ENCODE peak calls at places on chromosome 1, in six cellular contexts. Q, N, X, E, U and O are unnamed samples.

GRCh38 chr1:201299968-201300367 is 16.7 kb downstream of the PKP1 start:
- DNase-seq in Q (no peak), N (no peak), E (peak; percentile 4), X (no peak), U (no peak), O (no peak)

GRCh38 chr1:76951185-76951584 is 83.9 kb downstream of the ST6GALNAC5 start:
- DNase-seq in Q (no peak), N (no peak), E (no peak), U (no peak), X (no peak), O (peak; percentile 8)

GRCh38 chr1:8740034-8740449 is 77.4 kb downstream of the RERE start:
- DNase-seq in N (no peak), Q (no peak), E (peak; percentile 98), X (no peak), U (no peak), O (no peak)

GRCh38 chr1:202951437-202951836 is 6.7 kb downstream of the ADIPOR1 start:
- DNase-seq in E (no peak), X (no peak), N (no peak), Q (no peak), U (no peak), O (no peak)

GRCh38 chr1:160421881-160422280 is 21.5 kb downstream of the VANGL2 start:
- DNase-seq in E (no peak), X (no peak), Q (no peak), N (no peak), U (no peak), O (no peak)

GRCh38 chr1:245566952-245567351 is 412.2 kb downstream of the KIF26B start:
- DNase-seq in X (no peak), Q (no peak), E (no peak), U (no peak), N (no peak), O (no peak)

GRCh38 chr1:31753623-31754349 is 10.4 kb downstream of the ADGRB2 start:
- DNase-seq in E (peak; percentile 18), N (no peak), U (no peak), Q (no peak), X (no peak), O (no peak)

GRCh38 chr1:210689741-210690635 is 361.3 kb downstream of the HHAT start:
- DNase-seq in Q (no peak), N (no peak), E (no peak), X (no peak), U (no peak), O (no peak)

GRCh38 chr1:23367451-23367790 is 2.2 kb downstream of the ZNF436 start:
- DNase-seq in E (no peak), N (no peak), Q (no peak), X (no peak), U (no peak), O (no peak)

GRCh38 chr1:23872421-23872820 is 4.3 kb upstream of the FUCA1 start:
- DNase-seq in Q (no peak), N (no peak), X (no peak), U (no peak), E (no peak), O (no peak)

GRCh38 chr1:91036894-91037829 is 15.3 kb upstream of the ZNF644 start:
- DNase-seq in U (no peak), Q (no peak), N (no peak), E (no peak), X (no peak), O (no peak)

GRCh38 chr1:70427976-70428375 is 16.9 kb downstream of the CTH start:
- DNase-seq in X (no peak), U (no peak), N (no peak), E (peak; percentile 39), Q (peak; percentile 62), O (peak; percentile 13)

GRCh38 chr1:232038704-232039103 is 412.1 kb downstream of the DISC1 start:
- DNase-seq in N (no peak), E (no peak), Q (no peak), U (no peak), X (no peak), O (no peak)

GRCh38 chr1:217534566-217534965 is 96.3 kb downstream of the GPATCH2 start:
- DNase-seq in E (no peak), Q (no peak), N (no peak), X (no peak), U (no peak), O (no peak)

GRCh38 chr1:3312894-3313578 is 141.4 kb upstream of the ARHGEF16 start:
- DNase-seq in Q (peak; percentile 95), E (peak; percentile 99), X (no peak), N (peak; percentile 67), U (peak; percentile 77), O (peak; percentile 48)

GRCh38 chr1:15851251-15852035 is 3.9 kb downstream of the SPEN start:
- DNase-seq in X (peak; percentile 39), E (no peak), U (no peak), N (no peak), Q (peak; percentile 39), O (no peak)

GRCh38 chr1:12640237-12640957 is 3.5 kb upstream of the AADACL4 start:
- DNase-seq in U (no peak), Q (peak; percentile 58), N (no peak), X (no peak), E (no peak), O (no peak)

GRCh38 chr1:210418863-210419641 is 90.3 kb downstream of the HHAT start:
- DNase-seq in E (no peak), Q (no peak), U (no peak), X (no peak), N (no peak), O (no peak)

GRCh38 chr1:42923367-42924248 is 35.1 kb downstream of the SLC2A1 start:
- DNase-seq in N (no peak), Q (no peak), X (no peak), U (no peak), E (no peak), O (no peak)

GRCh38 chr1:25658791-25659431 is 42.3 kb downstream of the MAN1C1 start:
- DNase-seq in U (peak; percentile 25), E (no peak), N (no peak), X (no peak), Q (no peak), O (no peak)

GRCh38 chr1:248243204-248243603 is 12.0 kb downstream of the OR2M4 start:
- DNase-seq in U (no peak), E (peak; percentile 3), N (no peak), X (peak; percentile 42), Q (peak; percentile 30), O (peak; percentile 12)

GRCh38 chr1:220123889-220124288 is 30.0 kb downstream of the IARS2 start:
- DNase-seq in X (no peak), U (no peak), N (no peak), E (no peak), Q (peak; percentile 34), O (peak; percentile 25)

GRCh38 chr1:16046865-16047264 is 3.3 kb downstream of the CLCNKB start:
- DNase-seq in X (no peak), U (no peak), N (no peak), E (no peak), Q (no peak), O (peak; percentile 50)

GRCh38 chr1:155127105-155127671 is 488 bp upstream of the EFNA1 start:
- DNase-seq in X (peak; percentile 63), U (peak; percentile 52), N (no peak), Q (peak; percentile 81), E (peak; percentile 57), O (peak; percentile 80)

GRCh38 chr1:115493834-115494233 is 147.9 kb upstream of the VANGL1 start:
- DNase-seq in X (peak; percentile 22), U (no peak), Q (no peak), N (no peak), E (no peak), O (no peak)

GRCh38 chr1:54384921-54385726 is 21.1 kb downstream of the SSBP3 start:
- DNase-seq in Q (no peak), E (peak; percentile 53), N (no peak), U (no peak), X (no peak), O (peak; percentile 34)

DNA sequence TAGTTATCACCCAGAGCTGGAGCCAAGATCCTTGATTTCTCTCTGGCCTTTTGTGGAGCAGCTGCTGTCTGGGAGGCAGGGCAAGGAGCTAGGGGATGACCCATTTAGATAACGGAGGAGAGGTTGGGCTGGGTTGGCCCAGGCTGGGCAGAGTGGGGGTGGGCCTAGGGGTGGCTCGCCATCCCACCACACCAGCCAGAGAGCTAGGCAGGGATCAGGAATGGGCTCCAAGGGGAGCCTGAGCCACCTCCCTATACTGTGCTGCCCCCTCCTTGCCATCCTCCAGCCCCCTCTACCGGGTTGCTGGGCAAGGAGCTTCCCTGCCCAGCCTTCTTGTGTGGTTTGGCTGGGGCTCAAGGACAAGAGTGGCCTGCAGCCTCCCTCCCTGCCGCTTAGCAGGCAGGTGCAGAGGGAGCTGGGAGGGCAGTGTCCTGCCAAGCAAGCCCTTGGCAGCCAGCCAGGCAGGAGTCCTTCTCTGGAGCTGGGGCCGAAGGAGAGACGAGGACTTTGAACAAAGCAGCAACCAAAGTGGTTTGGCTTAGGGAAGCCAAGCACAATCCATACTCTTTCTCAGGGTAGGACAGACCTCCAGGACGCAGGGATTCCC is 4.1 kb downstream of the NUAK2 start:
- DNase-seq in X (no peak), E (no peak), N (no peak), Q (no peak), U (no peak), O (no peak)
- H4K8ac ChIP-seq in X (no peak overlapping the region), E (peak overlapping the region; percentile 41), N (no peak overlapping the region), Q (no peak overlapping the region), U (no peak overlapping the region), O (no peak overlapping the region)

DNA sequence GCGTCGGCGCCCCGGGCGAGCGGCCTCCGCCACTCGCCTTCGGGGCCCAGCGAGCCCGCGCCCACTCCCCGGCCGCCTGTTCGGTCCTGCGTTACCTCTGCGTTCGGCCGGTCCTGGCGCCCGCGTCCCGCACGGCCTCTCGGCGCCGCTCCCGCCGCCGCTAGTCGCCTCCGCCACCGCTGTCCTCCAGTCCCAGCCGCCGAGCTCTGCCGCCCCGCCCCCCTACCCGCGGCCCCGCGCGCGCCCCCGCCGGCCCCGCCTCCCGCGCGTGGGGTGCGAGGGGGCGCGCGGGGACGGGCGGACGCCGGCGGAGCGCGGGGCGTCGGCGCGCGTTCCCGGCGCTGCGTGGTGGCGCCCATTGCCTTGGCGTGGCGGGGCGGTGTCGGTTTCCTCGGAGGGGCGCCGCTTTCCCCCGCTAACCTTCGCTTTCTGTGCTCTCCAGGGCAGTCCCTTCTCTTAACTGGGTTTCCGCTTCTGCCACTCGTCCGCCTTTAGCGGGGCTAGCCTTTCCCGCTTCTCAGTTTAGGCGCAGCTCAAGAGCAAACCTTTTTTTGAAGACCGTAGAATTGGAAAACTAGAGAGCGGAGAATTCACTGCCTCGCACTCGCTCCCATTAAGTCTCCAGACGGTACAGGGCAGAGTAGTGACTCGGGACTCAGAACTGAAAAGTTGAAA is at the start of gene HP1BP3:
- DNase-seq in N (peak; percentile 62), U (peak; percentile 65), Q (peak; percentile 84), X (peak; percentile 62), E (peak; percentile 62), O (peak; percentile 76)
- H3K23ac ChIP-seq in N (peak within 1 kb of the TSS; percentile 100), U (no peak within 1 kb of the TSS), Q (peak within 1 kb of the TSS; percentile 80), X (no peak within 1 kb of the TSS), E (peak within 1 kb of the TSS; percentile 97), O (peak within 1 kb of the TSS; percentile 18)

DNA sequence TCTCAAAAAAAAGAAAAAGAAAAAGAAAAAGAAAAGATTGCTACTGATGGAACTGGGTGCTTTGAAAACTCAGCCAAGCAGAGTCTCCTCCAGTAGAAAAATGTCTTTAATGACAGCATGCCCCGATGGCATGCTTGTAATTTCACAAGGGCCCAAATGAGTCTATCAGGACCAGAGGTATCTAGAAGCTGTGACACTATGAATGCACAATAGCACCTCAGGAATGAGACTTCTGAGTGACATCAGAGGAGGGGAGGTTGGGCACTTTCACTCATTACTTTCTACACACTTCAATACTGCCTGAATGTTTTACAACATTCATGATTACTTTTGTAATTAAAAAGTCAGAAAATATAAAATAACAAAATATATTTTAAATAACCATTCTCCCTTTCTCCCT is 15.1 kb upstream of the CD58 start:
- DNase-seq in Q (no peak), U (no peak), N (no peak), E (no peak), X (no peak), O (peak; percentile 37)
- H3K9ac ChIP-seq in Q (no peak overlapping the region), U (no peak overlapping the region), N (no peak overlapping the region), E (no peak overlapping the region), X (no peak overlapping the region), O (no peak overlapping the region)

GRCh38 chr1:48471103-48471502 is 901 bp downstream of the SPATA6 start:
- DNase-seq in N (no peak), U (no peak), E (no peak), X (peak; percentile 45), Q (peak; percentile 48), O (no peak)
- H4K8ac ChIP-seq in N (no peak overlapping the region), U (no peak overlapping the region), E (no peak overlapping the region), X (peak overlapping the region; percentile 22), Q (no peak overlapping the region), O (no peak overlapping the region)